ENCODE peak calls at places on chromosomes 5 and 9, in eight cellular contexts. J, G, S, L, E, M, Y and K are unnamed samples.

GRCh38 chr9:96293481-96293880 is 8.5 kb downstream of the HSD17B3 start:
- DNase-seq in M (no peak), L (no peak), E (no peak), G (no peak), S (peak), J (peak), Y (no peak), K (no peak)

GRCh38 chr9:134950811-134951210 is 33.1 kb upstream of the FCN1 start:
- DNase-seq in J (no peak), Y (no peak), G (no peak), E (no peak), S (no peak), L (no peak), M (peak), K (no peak)

GRCh38 chr5:168984135-168984675 is 316.7 kb downstream of the SLIT3 start:
- DNase-seq in G (no peak), S (no peak), Y (no peak), E (no peak), J (no peak), L (no peak), M (no peak), K (peak)

GRCh38 chr5:72949481-72949880 is 6.4 kb upstream of the FCHO2 start:
- DNase-seq in Y (no peak), S (peak), M (no peak), E (no peak), L (no peak), J (no peak), G (no peak), K (no peak)

GRCh38 chr9:116628706-116629105 is 58.4 kb upstream of the TRIM32 start:
- DNase-seq in L (no peak), E (no peak), G (no peak), J (no peak), S (peak), Y (no peak), M (no peak), K (no peak)

GRCh38 chr5:98770158-98770910 is 3.1 kb upstream of the RGMB start:
- DNase-seq in S (peak), J (peak), M (peak), Y (peak), E (peak), G (peak), L (peak), K (peak)

GRCh38 chr5:83741571-83741970 is 20.9 kb upstream of the HAPLN1 start:
- DNase-seq in J (no peak), Y (no peak), G (no peak), E (no peak), M (no peak), L (no peak), S (no peak), K (no peak)

GRCh38 chr5:154214236-154215106 is 23.9 kb downstream of the GALNT10 start:
- DNase-seq in J (peak), L (no peak), Y (no peak), G (no peak), E (no peak), M (no peak), S (peak), K (no peak)

GRCh38 chr9:93292288-93292615 is 108.3 kb downstream of the WNK2 start:
- DNase-seq in M (no peak), S (no peak), L (no peak), J (no peak), Y (no peak), G (no peak), E (no peak), K (no peak)

GRCh38 chr9:125121156-125121555 is 22.2 kb downstream of the SCAI start:
- DNase-seq in L (no peak), E (no peak), M (no peak), J (no peak), S (peak), G (no peak), Y (no peak), K (no peak)

GRCh38 chr5:38257236-38258036 is 923 bp upstream of the EGFLAM start:
- DNase-seq in S (no peak), E (no peak), Y (no peak), M (peak), G (no peak), J (no peak), L (no peak), K (no peak)

GRCh38 chr9:35690447-35691324 is 961 bp upstream of the TPM2 start:
- DNase-seq in E (peak), M (peak), Y (peak), L (peak), G (peak), S (peak), J (peak), K (peak)

GRCh38 chr9:133741716-133742115 is 3.6 kb upstream of the SARDH start:
- DNase-seq in Y (no peak), M (no peak), S (no peak), L (no peak), G (no peak), E (no peak), J (no peak), K (no peak)

GRCh38 chr9:14275331-14275730 is 38.6 kb downstream of the NFIB start:
- DNase-seq in Y (no peak), S (peak), M (no peak), L (no peak), E (no peak), J (no peak), G (no peak), K (no peak)

GRCh38 chr9:103037508-103038477 is 42.7 kb downstream of the CYLC2 start:
- DNase-seq in G (no peak), J (no peak), E (no peak), M (peak), S (peak), Y (no peak), L (peak), K (peak)

GRCh38 chr9:132896906-132897305 is 18.2 kb downstream of the SPACA9 start:
- DNase-seq in M (no peak), S (peak), L (no peak), E (no peak), J (no peak), G (no peak), Y (no peak), K (no peak)

GRCh38 chr5:39063037-39063436 is 11.2 kb downstream of the RICTOR start:
- DNase-seq in M (no peak), E (no peak), Y (no peak), G (no peak), J (peak), L (no peak), S (peak), K (no peak)

GRCh38 chr9:128628471-128629048 is 28.1 kb downstream of the DYNC2I2 start:
- DNase-seq in E (peak), L (peak), J (no peak), M (peak), S (no peak), G (peak), Y (no peak), K (peak)

GRCh38 chr5:34709861-34710673 is 53.9 kb downstream of the RAI14 start:
- DNase-seq in E (no peak), L (no peak), J (peak), M (no peak), S (peak), Y (no peak), G (no peak), K (no peak)

GRCh38 chr5:9851458-9851857 is 221.3 kb upstream of the TAS2R1 start:
- DNase-seq in M (no peak), Y (no peak), L (no peak), S (peak), E (no peak), J (peak), G (no peak), K (no peak)

GRCh38 chr5:168612996-168613395 is 33.8 kb upstream of the PANK3 start:
- DNase-seq in E (no peak), J (no peak), Y (no peak), S (no peak), G (no peak), L (no peak), M (no peak), K (no peak)

GRCh38 chr5:177966839-177967167 is 29.2 kb downstream of the PROP1 start:
- DNase-seq in E (no peak), S (no peak), Y (no peak), L (no peak), J (no peak), G (no peak), M (no peak), K (no peak)

GRCh38 chr9:110083866-110084265 is 124.1 kb downstream of the C9orf152 start:
- DNase-seq in J (no peak), G (no peak), Y (no peak), M (no peak), E (no peak), S (no peak), L (no peak), K (no peak)

GRCh38 chr9:130343445-130343918 is 77.9 kb downstream of the HMCN2 start:
- DNase-seq in L (no peak), G (peak), S (no peak), Y (no peak), J (no peak), E (no peak), M (peak), K (no peak)

GRCh38 chr9:79432485-79432884 is 139.3 kb upstream of the TLE4 start:
- DNase-seq in E (no peak), Y (no peak), L (no peak), M (no peak), G (no peak), J (no peak), S (no peak), K (no peak)

GRCh38 chr5:138662599-138662998 is 87.4 kb upstream of the HSPA9 start:
- DNase-seq in L (no peak), Y (no peak), M (no peak), S (no peak), E (no peak), J (no peak), G (no peak), K (no peak)

GRCh38 chr9:38681747-38682227 is 38.1 kb downstream of the FAM240B start:
- DNase-seq in J (peak), Y (no peak), S (peak), L (no peak), E (no peak), M (no peak), G (no peak), K (no peak)

GRCh38 chr5:159817262-159818029 is 98.8 kb upstream of the ADRA1B start:
- DNase-seq in J (peak), Y (no peak), L (no peak), S (peak), G (no peak), M (no peak), E (no peak), K (no peak)

GRCh38 chr5:136731241-136731885 is 366.0 kb upstream of the TRPC7 start:
- DNase-seq in J (no peak), G (no peak), M (no peak), L (no peak), E (no peak), S (no peak), Y (no peak), K (no peak)

GRCh38 chr9:15873573-15874177 is 320.8 kb downstream of the CCDC171 start:
- DNase-seq in G (peak), L (no peak), J (peak), S (peak), Y (no peak), E (no peak), M (no peak), K (no peak)

GRCh38 chr5:160023883-160024635 is 15.1 kb downstream of the TTC1 start:
- DNase-seq in S (no peak), G (no peak), M (no peak), L (no peak), E (no peak), Y (no peak), J (no peak), K (no peak)

GRCh38 chr5:149439899-149440655 is 61.0 kb upstream of the IL17B start:
- DNase-seq in Y (no peak), S (peak), M (no peak), G (peak), J (no peak), E (no peak), L (no peak), K (no peak)

GRCh38 chr9:122112238-122112637 is 19.1 kb upstream of the TTLL11 start:
- DNase-seq in S (no peak), L (no peak), E (no peak), M (no peak), J (no peak), G (no peak), Y (no peak), K (no peak)

GRCh38 chr9:97124256-97124655 is 85.3 kb upstream of the CTSV start:
- DNase-seq in E (no peak), Y (no peak), J (no peak), L (no peak), M (no peak), S (no peak), G (no peak), K (no peak)

GRCh38 chr9:98374385-98375051 is 119.1 kb upstream of the TBC1D2 start:
- DNase-seq in Y (no peak), M (no peak), E (no peak), S (peak), L (no peak), G (peak), J (peak), K (no peak)

GRCh38 chr9:87500894-87501656 is 3.4 kb downstream of the DAPK1 start:
- DNase-seq in L (no peak), J (no peak), E (no peak), Y (no peak), G (no peak), M (no peak), S (no peak), K (no peak)

GRCh38 chr9:87500491-87500890 is 2.8 kb downstream of the DAPK1 start:
- DNase-seq in J (no peak), Y (no peak), S (no peak), G (no peak), L (no peak), M (no peak), E (no peak), K (no peak)

GRCh38 chr9:87498816-87499454 is 1.3 kb downstream of the DAPK1 start:
- DNase-seq in Y (no peak), G (no peak), J (no peak), S (no peak), L (no peak), E (no peak), M (no peak), K (no peak)

GRCh38 chr9:87498046-87498815 is 564 bp downstream of the DAPK1 start:
- DNase-seq in M (peak), E (no peak), G (peak), L (no peak), Y (no peak), J (no peak), S (peak), K (no peak)

DNA sequence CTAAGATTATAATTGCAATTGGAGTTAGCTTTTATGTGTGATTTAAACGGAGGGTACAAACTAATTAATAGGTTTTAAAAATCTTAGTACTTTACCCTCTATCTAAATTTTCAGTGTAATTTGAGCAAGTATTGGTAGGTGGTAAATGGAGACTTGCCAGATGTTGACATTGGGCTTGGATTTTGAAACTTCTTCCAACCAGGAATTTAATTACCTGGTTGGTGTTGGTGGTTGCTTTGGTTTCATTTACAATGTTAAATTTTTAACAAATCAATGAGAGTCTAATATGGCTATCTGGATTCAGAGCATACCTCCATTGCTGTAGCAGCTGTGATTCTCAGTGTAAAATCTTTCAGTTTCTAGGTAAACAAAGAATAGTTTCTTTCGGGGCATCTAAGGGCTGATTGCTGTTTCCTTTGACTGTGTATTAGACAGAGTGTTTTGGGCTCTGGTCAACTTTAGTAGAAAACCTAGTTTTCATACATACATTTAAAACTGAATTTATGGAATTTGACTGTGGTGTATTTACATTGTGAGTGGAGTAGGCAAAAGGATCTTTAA is 1.9 kb downstream of the DAPK1 start:
- DNase-seq in L (no peak), S (no peak), G (no peak), J (no peak), Y (no peak), E (no peak), M (no peak), K (no peak)
- H3K4me3 ChIP-seq in L (peak), S (no peak), G (peak), J (no peak), Y (no peak), E (peak), M (peak), K (no peak)

GRCh38 chr5:163696270-163696887 is 191.0 kb downstream of the MAT2B start:
- DNase-seq in G (peak), J (peak), S (peak), M (no peak), E (no peak), Y (peak), L (no peak), K (no peak)
- TF ChIP-seq CTCF in G (no peak), J (peak), S (peak), M (peak), E (no peak), Y (peak), L (peak), K (no peak)

DNA sequence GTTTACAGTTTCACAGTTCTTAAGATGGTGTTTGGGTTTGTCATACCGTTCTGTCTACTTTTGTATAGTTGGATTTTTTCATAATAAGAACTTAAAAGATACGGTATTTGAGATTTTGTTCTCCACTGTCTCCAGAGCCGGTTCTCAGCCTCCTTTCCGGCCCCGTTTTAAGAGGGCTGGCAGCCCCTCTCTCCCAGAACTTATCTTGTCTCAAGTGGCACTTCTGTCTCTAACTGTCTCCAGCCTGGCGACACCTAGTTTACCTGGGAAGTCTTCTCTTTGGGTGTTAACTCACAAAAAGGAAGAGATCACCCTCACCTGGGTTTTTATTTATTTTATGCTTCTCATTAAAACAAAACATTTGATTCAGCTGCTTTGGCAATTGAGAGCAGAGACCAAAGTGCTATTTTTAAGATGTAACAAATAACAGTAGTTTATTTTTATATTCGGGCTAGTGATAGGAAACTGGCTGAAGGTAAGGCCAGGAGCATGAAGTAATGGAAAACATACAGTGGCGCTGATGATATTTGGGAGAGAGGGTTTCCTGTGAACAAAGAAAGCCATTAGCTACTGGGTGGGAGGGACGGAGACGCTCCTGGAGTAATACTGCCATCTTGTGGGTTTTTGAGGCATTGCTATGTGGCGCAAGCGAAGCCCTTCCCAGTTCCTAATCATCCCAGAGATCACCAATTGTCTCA is 48.3 kb downstream of the ACER2 start:
- DNase-seq in M (peak), G (peak), L (peak), S (peak), J (peak), E (peak), Y (peak), K (peak)
- H3K4me3 ChIP-seq in M (peak), G (no peak), L (peak), S (peak), J (peak), E (no peak), Y (no peak), K (no peak)

DNA sequence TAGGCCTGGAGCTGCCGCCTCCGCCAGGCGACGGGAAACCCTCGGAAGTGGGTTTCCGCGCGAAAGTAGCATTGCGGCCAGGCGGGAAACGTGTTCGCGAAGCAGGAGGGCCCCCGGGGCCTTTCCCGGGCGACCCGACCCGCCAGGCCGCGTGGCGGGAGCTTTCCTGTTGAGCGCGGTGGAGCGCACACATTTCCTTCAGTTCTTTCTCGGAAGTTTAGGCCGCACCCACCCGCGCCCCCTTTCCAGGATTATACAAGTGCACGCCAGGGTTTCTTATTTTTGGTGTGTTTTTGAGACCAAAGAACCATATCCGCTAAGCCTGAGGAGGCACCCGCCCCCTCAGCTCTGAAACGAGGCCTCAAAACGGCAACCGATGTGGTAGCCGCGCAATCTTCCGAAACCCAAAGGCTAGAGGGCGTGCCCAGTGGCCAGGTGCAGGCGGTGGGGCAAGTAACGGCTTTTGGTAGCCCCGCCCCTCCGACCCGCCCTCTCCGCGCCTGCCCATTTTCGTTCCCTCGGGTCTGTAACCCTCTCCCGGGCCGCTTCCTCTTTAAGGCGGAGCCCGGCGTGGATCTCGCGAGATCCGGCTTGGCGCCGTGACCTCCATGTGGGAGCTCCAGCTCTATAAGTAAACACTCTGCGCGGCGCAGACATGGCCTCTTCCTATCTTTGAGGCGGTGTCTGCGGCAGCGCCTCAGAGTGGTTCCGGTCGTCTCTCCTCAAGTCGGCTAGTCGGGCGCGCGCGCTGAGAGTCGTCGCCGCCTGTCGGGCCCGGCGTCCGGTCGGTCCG is at the start of gene UHRF2:
- DNase-seq in G (peak), M (peak), Y (peak), E (peak), S (peak), J (peak), L (peak), K (peak)
- TF ChIP-seq CTCF in G (no peak), M (no peak), Y (no peak), E (no peak), S (no peak), J (no peak), L (no peak), K (no peak)

DNA sequence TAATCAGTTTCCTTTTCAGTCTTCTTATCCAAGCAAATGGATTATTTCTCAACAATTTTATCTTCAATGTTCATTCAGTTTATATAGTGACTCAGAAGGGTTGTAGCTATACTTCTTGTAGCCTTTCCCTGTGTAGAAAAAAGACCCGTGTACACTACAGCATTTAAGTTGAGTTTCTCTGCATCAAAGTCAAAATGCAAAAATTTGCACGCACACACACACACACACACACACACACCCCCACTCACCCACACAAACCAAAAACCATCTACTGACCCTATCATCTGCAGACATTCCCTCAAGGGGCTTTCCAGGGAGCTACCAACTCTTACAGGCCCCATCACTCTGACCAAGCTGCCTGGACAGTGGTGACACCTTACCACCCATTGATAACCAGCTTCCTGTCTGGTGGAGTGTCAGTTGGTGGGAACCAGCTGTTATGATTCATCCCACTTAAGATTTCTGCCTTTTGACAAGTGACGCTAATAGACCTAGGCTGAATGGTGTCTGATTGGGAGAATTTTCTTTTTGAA is 12.2 kb upstream of the ELL2 start:
- DNase-seq in L (no peak), Y (no peak), M (no peak), E (no peak), G (no peak), S (peak), J (peak), K (no peak)
- H3K4me3 ChIP-seq in L (no peak), Y (no peak), M (no peak), E (no peak), G (no peak), S (no peak), J (no peak), K (no peak)